ENCODE peak calls at places on chromosomes 3 and 15, in ten cellular contexts. One of them, this sample, is unnamed. For H3K4me1, the result is how much of the 10 kb centered on the place peaks cover.

GRCh38 chr3:15633159-15633558 is 31.6 kb downstream of the BTD start:
- DNase-seq in uterus: no peak
- DNase-seq in heart left ventricle: no peak
- DNase-seq in mammary epithelial cell: no peak
- DNase-seq in CD4-positive, alpha-beta memory T cell: no peak
- DNase-seq in colonic mucosa: no peak
- DNase-seq in PC-3: peak
- DNase-seq in OCI-LY7: no peak
- DNase-seq in HCT116: no peak
- DNase-seq in A673: no peak
- DNase-seq in this sample: no peak

GRCh38 chr3:71450985-71451560 is 132.5 kb downstream of the FOXP1 start:
- DNase-seq in uterus: no peak
- DNase-seq in heart left ventricle: no peak
- DNase-seq in mammary epithelial cell: no peak
- DNase-seq in CD4-positive, alpha-beta memory T cell: no peak
- DNase-seq in colonic mucosa: no peak
- DNase-seq in PC-3: no peak
- DNase-seq in OCI-LY7: peak
- DNase-seq in HCT116: no peak
- DNase-seq in A673: no peak
- DNase-seq in this sample: no peak

GRCh38 chr3:23836536-23837230 is 30.9 kb downstream of the UBE2E1 start:
- DNase-seq in uterus: no peak
- DNase-seq in heart left ventricle: no peak
- DNase-seq in mammary epithelial cell: no peak
- DNase-seq in CD4-positive, alpha-beta memory T cell: no peak
- DNase-seq in colonic mucosa: no peak
- DNase-seq in PC-3: no peak
- DNase-seq in OCI-LY7: no peak
- DNase-seq in HCT116: no peak
- DNase-seq in A673: peak
- DNase-seq in this sample: no peak

GRCh38 chr3:30162579-30162978 is 443.8 kb upstream of the TGFBR2 start:
- DNase-seq in uterus: no peak
- DNase-seq in heart left ventricle: no peak
- DNase-seq in mammary epithelial cell: peak
- DNase-seq in CD4-positive, alpha-beta memory T cell: no peak
- DNase-seq in colonic mucosa: no peak
- DNase-seq in PC-3: no peak
- DNase-seq in OCI-LY7: no peak
- DNase-seq in HCT116: no peak
- DNase-seq in A673: peak
- DNase-seq in this sample: no peak

GRCh38 chr15:60652870-60653269 is 173.9 kb upstream of the ICE2 start:
- DNase-seq in uterus: no peak
- DNase-seq in heart left ventricle: no peak
- DNase-seq in mammary epithelial cell: no peak
- DNase-seq in CD4-positive, alpha-beta memory T cell: no peak
- DNase-seq in colonic mucosa: no peak
- DNase-seq in PC-3: no peak
- DNase-seq in OCI-LY7: no peak
- DNase-seq in HCT116: no peak
- DNase-seq in A673: no peak
- DNase-seq in this sample: no peak

GRCh38 chr3:108882762-108883161 is 60.2 kb downstream of the TRAT1 start:
- DNase-seq in uterus: no peak
- DNase-seq in heart left ventricle: no peak
- DNase-seq in mammary epithelial cell: no peak
- DNase-seq in CD4-positive, alpha-beta memory T cell: no peak
- DNase-seq in colonic mucosa: no peak
- DNase-seq in PC-3: no peak
- DNase-seq in OCI-LY7: no peak
- DNase-seq in HCT116: no peak
- DNase-seq in A673: no peak
- DNase-seq in this sample: no peak

GRCh38 chr3:24508423-24508839 is 13.8 kb upstream of the THRB start:
- DNase-seq in uterus: no peak
- DNase-seq in heart left ventricle: no peak
- DNase-seq in mammary epithelial cell: peak
- DNase-seq in CD4-positive, alpha-beta memory T cell: no peak
- DNase-seq in colonic mucosa: no peak
- DNase-seq in PC-3: peak
- DNase-seq in OCI-LY7: no peak
- DNase-seq in HCT116: no peak
- DNase-seq in A673: no peak
- DNase-seq in this sample: no peak

GRCh38 chr3:16322189-16322588 is 57.2 kb downstream of the OXNAD1 start:
- DNase-seq in uterus: no peak
- DNase-seq in heart left ventricle: no peak
- DNase-seq in mammary epithelial cell: peak
- DNase-seq in CD4-positive, alpha-beta memory T cell: no peak
- DNase-seq in colonic mucosa: no peak
- DNase-seq in PC-3: no peak
- DNase-seq in OCI-LY7: no peak
- DNase-seq in HCT116: no peak
- DNase-seq in A673: no peak
- DNase-seq in this sample: no peak

GRCh38 chr15:92273732-92274131 is 119.9 kb upstream of the ST8SIA2 start:
- DNase-seq in uterus: no peak
- DNase-seq in heart left ventricle: no peak
- DNase-seq in mammary epithelial cell: no peak
- DNase-seq in CD4-positive, alpha-beta memory T cell: no peak
- DNase-seq in colonic mucosa: no peak
- DNase-seq in PC-3: no peak
- DNase-seq in OCI-LY7: no peak
- DNase-seq in HCT116: no peak
- DNase-seq in A673: no peak
- DNase-seq in this sample: no peak

GRCh38 chr15:99087405-99087943 is 17.4 kb upstream of the SYNM start:
- DNase-seq in uterus: peak
- DNase-seq in heart left ventricle: no peak
- DNase-seq in mammary epithelial cell: no peak
- DNase-seq in CD4-positive, alpha-beta memory T cell: no peak
- DNase-seq in colonic mucosa: no peak
- DNase-seq in PC-3: no peak
- DNase-seq in OCI-LY7: no peak
- DNase-seq in HCT116: no peak
- DNase-seq in A673: no peak
- DNase-seq in this sample: no peak

GRCh38 chr3:18237251-18238005 is 187.7 kb downstream of the SATB1 start:
- DNase-seq in uterus: no peak
- DNase-seq in heart left ventricle: peak
- DNase-seq in mammary epithelial cell: peak
- DNase-seq in CD4-positive, alpha-beta memory T cell: no peak
- DNase-seq in colonic mucosa: no peak
- DNase-seq in PC-3: peak
- DNase-seq in OCI-LY7: no peak
- DNase-seq in HCT116: peak
- DNase-seq in A673: no peak
- DNase-seq in this sample: no peak

GRCh38 chr15:64701482-64701881 is 73.9 kb downstream of the RBPMS2 start:
- DNase-seq in uterus: no peak
- DNase-seq in heart left ventricle: no peak
- DNase-seq in mammary epithelial cell: no peak
- DNase-seq in CD4-positive, alpha-beta memory T cell: no peak
- DNase-seq in colonic mucosa: no peak
- DNase-seq in PC-3: no peak
- DNase-seq in OCI-LY7: no peak
- DNase-seq in HCT116: no peak
- DNase-seq in A673: no peak
- DNase-seq in this sample: no peak

GRCh38 chr15:64702816-64703631 is 72.4 kb downstream of the RBPMS2 start:
- DNase-seq in uterus: peak
- DNase-seq in heart left ventricle: peak
- DNase-seq in mammary epithelial cell: peak
- DNase-seq in CD4-positive, alpha-beta memory T cell: peak
- DNase-seq in colonic mucosa: peak
- DNase-seq in PC-3: peak
- DNase-seq in OCI-LY7: peak
- DNase-seq in HCT116: peak
- DNase-seq in A673: peak
- DNase-seq in this sample: peak

GRCh38 chr15:64699767-64700388 is 75.5 kb downstream of the RBPMS2 start:
- DNase-seq in uterus: peak
- DNase-seq in heart left ventricle: peak
- DNase-seq in mammary epithelial cell: peak
- DNase-seq in CD4-positive, alpha-beta memory T cell: no peak
- DNase-seq in colonic mucosa: no peak
- DNase-seq in PC-3: no peak
- DNase-seq in OCI-LY7: no peak
- DNase-seq in HCT116: no peak
- DNase-seq in A673: no peak
- DNase-seq in this sample: no peak

GRCh38 chr15:64703632-64703959 is 71.8 kb downstream of the RBPMS2 start:
- DNase-seq in uterus: no peak
- DNase-seq in heart left ventricle: no peak
- DNase-seq in mammary epithelial cell: no peak
- DNase-seq in CD4-positive, alpha-beta memory T cell: no peak
- DNase-seq in colonic mucosa: no peak
- DNase-seq in PC-3: no peak
- DNase-seq in OCI-LY7: no peak
- DNase-seq in HCT116: no peak
- DNase-seq in A673: no peak
- DNase-seq in this sample: no peak

DNA sequence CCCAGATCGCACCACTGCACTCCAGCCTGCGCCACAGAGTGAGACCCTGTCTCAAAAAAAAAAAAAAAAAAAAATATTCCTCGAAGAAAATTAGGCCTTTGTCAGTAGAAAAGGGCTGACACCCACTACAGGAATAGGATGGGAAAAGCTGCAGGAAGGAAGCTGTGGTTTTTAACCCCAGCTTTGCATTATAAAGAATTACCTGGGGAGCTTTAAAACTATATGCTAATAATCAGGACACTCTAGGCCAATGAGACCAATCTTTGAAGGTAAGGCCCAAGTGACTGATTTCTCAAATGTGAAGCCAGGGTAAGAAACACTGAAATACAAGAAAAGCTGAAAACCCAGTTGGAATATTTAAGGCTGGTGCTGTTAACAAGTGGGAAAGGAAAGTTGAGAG is 74.3 kb downstream of the RBPMS2 start:
- DNase-seq in uterus: no peak
- DNase-seq in heart left ventricle: no peak
- DNase-seq in mammary epithelial cell: no peak
- DNase-seq in CD4-positive, alpha-beta memory T cell: no peak
- DNase-seq in colonic mucosa: no peak
- DNase-seq in PC-3: no peak
- DNase-seq in OCI-LY7: no peak
- DNase-seq in HCT116: no peak
- DNase-seq in A673: no peak
- DNase-seq in this sample: no peak
- H3K4me3 ChIP-seq in uterus: peak
- H3K4me3 ChIP-seq in heart left ventricle: peak
- H3K4me3 ChIP-seq in mammary epithelial cell: peak
- H3K4me3 ChIP-seq in CD4-positive, alpha-beta memory T cell: no peak
- H3K4me3 ChIP-seq in colonic mucosa: no peak
- H3K4me3 ChIP-seq in PC-3: no peak
- H3K4me3 ChIP-seq in OCI-LY7: peak
- H3K4me3 ChIP-seq in HCT116: peak
- H3K4me3 ChIP-seq in A673: peak
- H3K4me3 ChIP-seq in this sample: peak

DNA sequence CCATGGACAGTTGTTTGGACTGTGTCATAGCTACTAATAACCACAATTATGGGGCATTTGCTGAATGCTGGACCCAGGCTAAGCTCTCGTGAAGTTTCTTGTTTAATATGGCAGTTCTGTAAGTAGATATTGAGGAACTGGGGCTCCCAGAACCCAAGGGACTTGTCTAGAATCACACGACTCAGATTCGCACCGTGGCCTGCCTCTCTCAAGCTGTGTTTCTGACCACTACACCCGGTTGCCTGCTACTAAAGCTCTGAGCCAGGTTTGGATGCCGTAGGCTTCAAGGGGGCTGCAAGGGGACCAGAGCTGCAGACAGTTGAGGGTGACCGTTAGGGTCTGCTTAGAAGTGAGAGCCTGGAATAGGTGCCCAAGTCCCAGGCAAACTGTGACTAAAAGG is 11.5 kb downstream of the TEX264 start:
- DNase-seq in uterus: no peak
- DNase-seq in heart left ventricle: peak
- DNase-seq in mammary epithelial cell: no peak
- DNase-seq in CD4-positive, alpha-beta memory T cell: no peak
- DNase-seq in colonic mucosa: no peak
- DNase-seq in PC-3: no peak
- DNase-seq in OCI-LY7: no peak
- DNase-seq in HCT116: no peak
- DNase-seq in A673: no peak
- DNase-seq in this sample: no peak
- H3K4me1 ChIP-seq in uterus: under half
- H3K4me1 ChIP-seq in heart left ventricle: half or more
- H3K4me1 ChIP-seq in mammary epithelial cell: half or more
- H3K4me1 ChIP-seq in CD4-positive, alpha-beta memory T cell: half or more
- H3K4me1 ChIP-seq in colonic mucosa: under half
- H3K4me1 ChIP-seq in PC-3: under half
- H3K4me1 ChIP-seq in OCI-LY7: half or more
- H3K4me1 ChIP-seq in HCT116: under half
- H3K4me1 ChIP-seq in A673: under half
- H3K4me1 ChIP-seq in this sample: half or more

GRCh38 chr15:66760358-66760967 is 58.4 kb downstream of the SMAD6 start:
- DNase-seq in uterus: no peak
- DNase-seq in heart left ventricle: peak
- DNase-seq in mammary epithelial cell: no peak
- DNase-seq in CD4-positive, alpha-beta memory T cell: no peak
- DNase-seq in colonic mucosa: no peak
- DNase-seq in PC-3: no peak
- DNase-seq in OCI-LY7: no peak
- DNase-seq in HCT116: no peak
- DNase-seq in A673: no peak
- DNase-seq in this sample: no peak
- H3K4me3 ChIP-seq in uterus: no peak
- H3K4me3 ChIP-seq in heart left ventricle: no peak
- H3K4me3 ChIP-seq in mammary epithelial cell: no peak
- H3K4me3 ChIP-seq in CD4-positive, alpha-beta memory T cell: no peak
- H3K4me3 ChIP-seq in colonic mucosa: no peak
- H3K4me3 ChIP-seq in PC-3: no peak
- H3K4me3 ChIP-seq in OCI-LY7: no peak
- H3K4me3 ChIP-seq in HCT116: no peak
- H3K4me3 ChIP-seq in A673: no peak
- H3K4me3 ChIP-seq in this sample: no peak

GRCh38 chr3:161500057-161500836 is 3.6 kb downstream of the OTOL1 start:
- DNase-seq in uterus: no peak
- DNase-seq in heart left ventricle: no peak
- DNase-seq in mammary epithelial cell: no peak
- DNase-seq in CD4-positive, alpha-beta memory T cell: no peak
- DNase-seq in colonic mucosa: no peak
- DNase-seq in PC-3: peak
- DNase-seq in OCI-LY7: no peak
- DNase-seq in HCT116: no peak
- DNase-seq in A673: no peak
- DNase-seq in this sample: no peak

GRCh38 chr3:161496508-161496907 is at the start of gene OTOL1:
- DNase-seq in uterus: no peak
- DNase-seq in heart left ventricle: no peak
- DNase-seq in mammary epithelial cell: no peak
- DNase-seq in CD4-positive, alpha-beta memory T cell: no peak
- DNase-seq in colonic mucosa: no peak
- DNase-seq in PC-3: no peak
- DNase-seq in OCI-LY7: no peak
- DNase-seq in HCT116: no peak
- DNase-seq in A673: no peak
- DNase-seq in this sample: no peak

GRCh38 chr3:161503271-161503670 is 6.7 kb downstream of the OTOL1 start:
- DNase-seq in uterus: no peak
- DNase-seq in heart left ventricle: no peak
- DNase-seq in mammary epithelial cell: no peak
- DNase-seq in CD4-positive, alpha-beta memory T cell: no peak
- DNase-seq in colonic mucosa: no peak
- DNase-seq in PC-3: no peak
- DNase-seq in OCI-LY7: no peak
- DNase-seq in HCT116: no peak
- DNase-seq in A673: no peak
- DNase-seq in this sample: no peak

GRCh38 chr3:161498259-161498921 is 1.8 kb downstream of the OTOL1 start:
- DNase-seq in uterus: no peak
- DNase-seq in heart left ventricle: no peak
- DNase-seq in mammary epithelial cell: no peak
- DNase-seq in CD4-positive, alpha-beta memory T cell: no peak
- DNase-seq in colonic mucosa: no peak
- DNase-seq in PC-3: no peak
- DNase-seq in OCI-LY7: no peak
- DNase-seq in HCT116: no peak
- DNase-seq in A673: no peak
- DNase-seq in this sample: no peak
- H3K4me1 ChIP-seq in uterus: under half
- H3K4me1 ChIP-seq in heart left ventricle: under half
- H3K4me1 ChIP-seq in mammary epithelial cell: under half
- H3K4me1 ChIP-seq in CD4-positive, alpha-beta memory T cell: under half
- H3K4me1 ChIP-seq in colonic mucosa: under half
- H3K4me1 ChIP-seq in PC-3: under half
- H3K4me1 ChIP-seq in OCI-LY7: under half
- H3K4me1 ChIP-seq in HCT116: under half
- H3K4me1 ChIP-seq in A673: under half
- H3K4me1 ChIP-seq in this sample: under half